ENCODE peak calls at places on chromosomes 4 and X, in five cellular contexts. S, W, I, R and N are unnamed samples.

GRCh38 chr4:156475322-156475721 is 496.3 kb downstream of the PDGFC start:
- DNase-seq in S (no peak), W (no peak), I (no peak), R (peak; percentile 21), N (no peak)

GRCh38 chr4:181690498-181690897 is 552.7 kb upstream of the TENM3 start:
- DNase-seq in S (no peak), W (no peak), I (no peak), R (no peak), N (no peak)

GRCh38 chrX:154444001-154444754 is at the start of gene FAM50A:
- DNase-seq in S (peak; percentile 77), W (peak; percentile 68), I (no peak), R (peak; percentile 54), N (peak; percentile 82)

GRCh38 chr4:2291705-2292651 is 30.1 kb upstream of the MXD4 start:
- DNase-seq in S (no peak), W (no peak), I (no peak), R (no peak), N (peak; percentile 11)

GRCh38 chr4:121155893-121156292 is 8.2 kb downstream of the TNIP3 start:
- DNase-seq in S (no peak), W (no peak), I (no peak), R (peak; percentile 74), N (no peak)

GRCh38 chr4:140944539-140944938 is 188.4 kb upstream of the TBC1D9 start:
- DNase-seq in S (no peak), W (no peak), I (no peak), R (no peak), N (no peak)

GRCh38 chrX:1423215-1423614 is 29.5 kb downstream of the ASMTL start:
- DNase-seq in S (no peak), W (no peak), I (no peak), R (no peak), N (no peak)

GRCh38 chr4:36824682-36825081 is 419.9 kb upstream of the NWD2 start:
- DNase-seq in S (no peak), W (no peak), I (no peak), R (no peak), N (no peak)

GRCh38 chr4:54400188-54400587 is 171.1 kb downstream of the PDGFRA start:
- DNase-seq in S (no peak), W (no peak), I (no peak), R (no peak), N (no peak)

GRCh38 chr4:20015825-20016224 is 235.9 kb upstream of the SLIT2 start:
- DNase-seq in S (no peak), W (no peak), I (no peak), R (no peak), N (no peak)
- H3K9me3 ChIP-seq in S (no peaks in the 10 kb centered on the region), W (no peaks in the 10 kb centered on the region), I (no peaks in the 10 kb centered on the region), R (no peaks in the 10 kb centered on the region), N (no peaks in the 10 kb centered on the region)

GRCh38 chrX:106038625-106039024 is at the start of gene SERPINA7:
- DNase-seq in S (no peak), W (no peak), I (no peak), R (no peak), N (no peak)
- H3K4me1 ChIP-seq in S (peaks cover 11% of the 10 kb centered on the region), W (no peaks in the 10 kb centered on the region), I (no peaks in the 10 kb centered on the region), R (no peaks in the 10 kb centered on the region), N (no peaks in the 10 kb centered on the region)

DNA sequence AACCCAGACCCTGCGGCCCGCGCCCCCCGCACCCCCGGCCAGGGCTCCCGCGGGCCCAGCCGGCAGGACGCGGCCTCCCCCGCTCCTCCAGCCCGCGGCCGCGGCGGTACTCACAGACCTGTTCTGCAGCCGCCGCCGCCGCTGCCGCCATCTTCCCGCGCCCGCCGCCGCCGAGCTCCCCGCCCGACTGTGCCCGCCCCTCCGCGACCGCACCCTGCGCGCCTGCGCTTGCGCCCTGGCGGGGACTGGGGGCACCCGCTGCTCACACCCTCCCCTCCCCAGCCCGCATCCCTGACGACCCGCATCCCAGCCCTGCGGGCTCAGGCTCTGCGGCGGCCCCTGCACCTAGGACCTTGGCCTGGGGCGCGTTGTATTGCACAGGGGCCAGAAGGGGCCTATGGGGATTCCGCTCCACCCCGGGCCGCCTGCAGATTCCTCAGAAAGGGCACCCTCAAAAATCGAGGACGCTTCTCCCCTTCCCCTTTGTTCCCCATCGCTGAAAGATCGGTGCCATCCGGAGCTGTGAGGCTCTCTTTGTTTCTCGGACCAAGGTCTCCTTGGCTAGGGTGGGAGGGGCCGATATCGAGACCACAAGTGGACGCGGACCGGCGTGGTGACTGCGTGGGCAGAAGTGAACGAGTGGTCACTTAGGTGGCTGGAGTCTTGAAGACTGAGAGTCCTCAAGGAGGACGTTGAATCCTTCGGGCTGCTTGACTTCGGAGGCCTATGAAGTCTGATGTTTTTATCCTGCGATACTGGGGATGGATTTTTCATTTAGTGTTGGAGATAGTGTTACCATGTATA is at the start of gene SGCB:
- DNase-seq in S (peak; percentile 53), W (peak; percentile 45), I (peak; percentile 7), R (peak; percentile 32), N (peak; percentile 56)
- TF ChIP-seq POLR2A in S (no peak), W (no peak), I (no peak), R (peak; percentile 66), N (no peak)

GRCh38 chr4:111494971-111495370 is 650.3 kb upstream of the FAM241A start:
- DNase-seq in S (no peak), W (no peak), I (no peak), R (no peak), N (no peak)
- H3K9me3 ChIP-seq in S (no peaks in the 10 kb centered on the region), W (no peaks in the 10 kb centered on the region), I (no peaks in the 10 kb centered on the region), R (no peaks in the 10 kb centered on the region), N (no peaks in the 10 kb centered on the region)

GRCh38 chr4:108165601-108166000 is 3.1 kb downstream of the LEF1 start:
- DNase-seq in S (no peak), W (no peak), I (no peak), R (no peak), N (no peak)
- H3K4me1 ChIP-seq in S (peaks cover 30% of the 10 kb centered on the region), W (no peaks in the 10 kb centered on the region), I (peaks cover 6% of the 10 kb centered on the region), R (peaks cover 10% of the 10 kb centered on the region), N (peaks cover 26% of the 10 kb centered on the region)

GRCh38 chr4:82428526-82428968 is 1.7 kb downstream of the HNRNPDL start:
- DNase-seq in S (no peak), W (no peak), I (no peak), R (no peak), N (no peak)

GRCh38 chr4:82431026-82431745 is 796 bp downstream of the ENOPH1 start:
- DNase-seq in S (peak; percentile 58), W (no peak), I (peak; percentile 52), R (peak; percentile 24), N (peak; percentile 88)

GRCh38 chr4:82429728-82430192 is 502 bp downstream of the HNRNPDL start:
- DNase-seq in S (no peak), W (no peak), I (peak; percentile 52), R (peak; percentile 55), N (peak; percentile 95)

GRCh38 chr4:82430193-82431025 is at the start of the genes ENOPH1 and HNRNPDL:
- DNase-seq in S (peak; percentile 96), W (peak; percentile 96), I (peak; percentile 74), R (peak; percentile 95), N (peak; percentile 97)

GRCh38 chr4:82428969-82429727 is 1.1 kb downstream of the HNRNPDL start:
- DNase-seq in S (peak; percentile 95), W (peak; percentile 92), I (peak; percentile 58), R (peak; percentile 86), N (peak; percentile 100)
- TF ChIP-seq POLR2A in S (peak; percentile 88), W (peak; percentile 83), I (peak; percentile 24), R (peak; percentile 81), N (peak; percentile 84)

DNA sequence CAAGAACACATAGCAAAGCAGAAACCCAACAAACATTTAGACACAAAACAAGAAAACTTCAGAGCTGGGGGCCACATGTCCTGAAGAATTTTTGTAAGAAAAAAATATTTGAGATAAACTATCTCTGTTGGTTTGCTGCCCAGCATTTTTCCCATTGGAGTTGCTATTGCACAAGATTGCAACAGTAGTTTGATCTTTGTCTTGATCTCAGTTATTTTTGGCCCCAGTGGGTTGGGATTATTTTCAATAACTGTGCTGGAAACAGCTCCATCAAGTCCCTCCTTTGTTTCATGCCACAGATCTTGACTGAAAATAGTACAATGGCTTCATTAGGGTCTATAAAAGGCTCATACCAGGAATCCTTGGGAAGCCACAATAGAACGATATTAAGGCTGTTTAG is 103.8 kb upstream of the RAI2 start:
- DNase-seq in S (no peak), W (peak; percentile 27), I (no peak), R (no peak), N (no peak)
- H3K9me3 ChIP-seq in S (no peaks in the 10 kb centered on the region), W (no peaks in the 10 kb centered on the region), I (no peaks in the 10 kb centered on the region), R (no peaks in the 10 kb centered on the region), N (no peaks in the 10 kb centered on the region)